ENCODE peak calls at places on chromosome 2, in four cellular contexts. P is HCT116, O is hepatocyte, Y is SK-N-SH. D is an unnamed sample. For H3K9me2, the result is how much of the 10 kb centered on the place peaks cover.

GRCh38 chr2:96554293-96555145 is 18.0 kb downstream of the ARID5A start:
- DNase-seq in Y (peak), O (peak), P (peak), D (peak)

GRCh38 chr2:174365583-174365982 is 29.9 kb upstream of the SCRN3 start:
- DNase-seq in P (no peak), Y (no peak), O (no peak), D (no peak)

GRCh38 chr2:68951899-68952298 is 794 bp downstream of the GKN2 start:
- DNase-seq in O (no peak), P (no peak), Y (no peak), D (no peak)

GRCh38 chr2:80340022-80340421 is 35.5 kb upstream of the LRRTM1 start:
- DNase-seq in P (no peak), Y (no peak), O (no peak), D (no peak)

GRCh38 chr2:25018681-25019080 is 23.2 kb upstream of the EFR3B start:
- DNase-seq in P (no peak), Y (no peak), O (peak), D (no peak)

GRCh38 chr2:236943841-236944513 is 141.7 kb upstream of the COPS8 start:
- DNase-seq in Y (no peak), O (no peak), P (no peak), D (no peak)

GRCh38 chr2:64062840-64063239 is 43.6 kb upstream of the VPS54 start:
- DNase-seq in Y (no peak), O (peak), P (no peak), D (peak)

GRCh38 chr2:233139875-233140585 is 79.9 kb downstream of the INPP5D start:
- DNase-seq in O (no peak), Y (no peak), P (no peak), D (no peak)

GRCh38 chr2:235665656-235666239 is 171.9 kb downstream of the AGAP1 start:
- DNase-seq in Y (no peak), O (no peak), P (no peak), D (no peak)

GRCh38 chr2:1501991-1502390 is 88.7 kb downstream of the TPO start:
- DNase-seq in Y (no peak), P (no peak), O (no peak), D (no peak)

GRCh38 chr2:37284386-37284785 is 40.2 kb downstream of the PRKD3 start:
- DNase-seq in Y (no peak), O (no peak), P (no peak), D (no peak)

GRCh38 chr2:31522742-31523141 is 58.0 kb downstream of the SRD5A2 start:
- DNase-seq in O (no peak), P (no peak), Y (no peak), D (no peak)

GRCh38 chr2:73839653-73840411 is 11.1 kb downstream of the STAMBP start:
- DNase-seq in P (no peak), Y (no peak), O (no peak), D (no peak)

GRCh38 chr2:24731923-24732322 is 61.3 kb downstream of the PTRHD1 start:
- DNase-seq in Y (no peak), P (no peak), O (no peak), D (no peak)

GRCh38 chr2:56182420-56182819 is 1.4 kb upstream of the CCDC85A start:
- DNase-seq in Y (no peak), O (no peak), P (no peak), D (no peak)

GRCh38 chr2:95359035-95359434 is 43.5 kb upstream of the FAHD2A start:
- DNase-seq in Y (no peak), O (no peak), P (no peak), D (no peak)

GRCh38 chr2:40363631-40364030 is 88.3 kb downstream of the SLC8A1 start:
- DNase-seq in Y (no peak), O (no peak), P (no peak), D (peak)

GRCh38 chr2:241199286-241199685 is 10.8 kb downstream of the ANO7 start:
- DNase-seq in Y (no peak), O (no peak), P (no peak), D (no peak)

GRCh38 chr2:207227062-207227748 is 61.5 kb upstream of the KLF7 start:
- DNase-seq in Y (no peak), O (peak), P (no peak), D (no peak)

GRCh38 chr2:47006374-47007220 is 91.0 kb upstream of the MCFD2 start:
- DNase-seq in P (no peak), Y (no peak), O (no peak), D (no peak)

GRCh38 chr2:226423498-226423960 is 376.1 kb downstream of the IRS1 start:
- DNase-seq in O (no peak), Y (no peak), P (no peak), D (no peak)

GRCh38 chr2:119596638-119597037 is 52.4 kb downstream of the CFAP221 start:
- DNase-seq in O (no peak), P (no peak), Y (peak), D (no peak)
- TF ChIP-seq CTCF in O (no peak), P (no peak), Y (no peak), D (no peak)

GRCh38 chr2:196409376-196409775 is 230.1 kb upstream of the CCDC150 start:
- DNase-seq in P (no peak), O (no peak), Y (no peak), D (no peak)
- H2AFZ ChIP-seq in P (no peak), O (no peak), Y (no peak), D (no peak)

GRCh38 chr2:128639693-128640092 is 321.0 kb upstream of the HS6ST1 start:
- DNase-seq in Y (no peak), P (no peak), O (no peak), D (no peak)

GRCh38 chr2:128637481-128638155 is 318.9 kb upstream of the HS6ST1 start:
- DNase-seq in Y (no peak), O (no peak), P (no peak), D (no peak)

GRCh38 chr2:128638311-128638710 is 319.6 kb upstream of the HS6ST1 start:
- DNase-seq in Y (no peak), O (no peak), P (no peak), D (no peak)

GRCh38 chr2:128640166-128640846 is 321.6 kb upstream of the HS6ST1 start:
- DNase-seq in Y (no peak), P (no peak), O (no peak), D (no peak)

GRCh38 chr2:128638741-128639477 is 320.2 kb upstream of the HS6ST1 start:
- DNase-seq in Y (peak), P (no peak), O (no peak), D (no peak)
- H3K9me2 ChIP-seq in Y (under half), P (under half), O (under half), D (under half)

GRCh38 chr2:149715005-149715592 is 127.5 kb upstream of the MMADHC start:
- DNase-seq in Y (peak), O (peak), P (peak), D (peak)
- TF ChIP-seq CTCF in Y (peak), O (peak), P (peak), D (peak)

GRCh38 chr2:231036131-231036530 is 1.2 kb upstream of the C2orf72 start:
- DNase-seq in O (no peak), P (no peak), Y (no peak), D (no peak)

GRCh38 chr2:231038483-231039293 is 1.4 kb downstream of the C2orf72 start:
- DNase-seq in Y (no peak), O (no peak), P (no peak), D (no peak)

GRCh38 chr2:231037731-231038482 is 584 bp downstream of the C2orf72 start:
- DNase-seq in O (peak), P (no peak), Y (peak), D (no peak)

GRCh38 chr2:231036578-231037106 is 681 bp upstream of the C2orf72 start:
- DNase-seq in O (no peak), P (no peak), Y (no peak), D (no peak)

GRCh38 chr2:231037202-231037730 is at the start of gene C2orf72:
- DNase-seq in Y (peak), O (peak), P (no peak), D (no peak)
- H2AFZ ChIP-seq in Y (no peak), O (peak), P (peak), D (no peak)

GRCh38 chr2:43070039-43070438 is 156.4 kb downstream of the ZFP36L2 start:
- DNase-seq in Y (peak), P (no peak), O (no peak), D (no peak)

GRCh38 chr2:43071629-43072550 is 154.5 kb downstream of the ZFP36L2 start:
- DNase-seq in Y (no peak), P (no peak), O (no peak), D (no peak)

GRCh38 chr2:43073373-43073772 is 153.0 kb downstream of the ZFP36L2 start:
- DNase-seq in Y (no peak), P (no peak), O (peak), D (no peak)

GRCh38 chr2:43068730-43069517 is 157.5 kb downstream of the ZFP36L2 start:
- DNase-seq in O (no peak), P (no peak), Y (peak), D (no peak)

DNA sequence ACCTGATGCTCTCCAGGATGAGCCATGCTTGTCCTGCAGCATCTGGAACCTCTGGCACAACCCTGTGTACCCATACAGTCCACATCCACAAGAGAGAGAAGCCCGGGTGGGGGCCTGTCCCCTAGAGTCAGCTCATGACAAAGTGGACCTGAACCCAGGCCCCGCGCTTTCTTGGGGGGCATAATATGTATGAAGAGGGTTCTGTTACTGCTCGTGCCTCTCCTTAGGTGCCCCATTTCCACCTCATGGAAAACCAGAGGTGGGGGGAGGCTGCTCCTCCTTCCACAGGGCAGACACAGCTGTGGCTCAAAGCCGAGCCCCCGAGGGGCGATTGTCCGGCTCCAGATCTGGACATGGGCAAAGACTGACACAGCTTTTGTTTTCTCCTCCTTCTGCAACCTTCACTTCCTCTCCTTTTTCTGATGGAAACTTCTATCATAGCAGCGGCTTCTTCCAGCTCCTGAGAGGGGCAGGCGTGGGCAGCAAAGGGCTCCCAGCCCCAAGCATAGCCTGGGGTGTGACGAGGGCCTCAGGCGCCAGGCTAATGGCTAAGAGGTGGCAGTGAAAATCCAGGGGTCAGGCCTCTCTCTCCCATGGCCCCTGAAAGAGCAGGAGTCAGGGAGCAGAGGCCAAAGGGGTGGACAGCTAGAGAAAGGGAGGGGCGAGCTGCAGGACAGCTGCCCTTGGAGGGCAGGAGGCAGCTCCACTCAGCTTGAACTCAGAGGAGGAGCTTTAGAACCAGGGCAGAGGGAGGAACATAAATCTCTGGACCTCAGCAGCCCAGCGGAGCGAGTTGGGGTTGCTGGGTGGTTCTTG is 155.5 kb downstream of the ZFP36L2 start:
- DNase-seq in P (no peak), O (no peak), Y (peak), D (no peak)
- H3K9me2 ChIP-seq in P (under half), O (under half), Y (under half), D (under half)

GRCh38 chr2:84526562-84526961 is 10.3 kb downstream of the DNAH6 start:
- DNase-seq in Y (no peak), P (no peak), O (no peak), D (no peak)
- TF ChIP-seq CTCF in Y (no peak), P (peak), O (peak), D (no peak)

GRCh38 chr2:85590950-85591349 is 4.6 kb upstream of the RNF181 start:
- DNase-seq in Y (no peak), O (no peak), P (no peak), D (no peak)
- H2AFZ ChIP-seq in Y (no peak), O (no peak), P (no peak), D (no peak)

GRCh38 chr2:176843208-176843607 is 369.4 kb upstream of the HNRNPA3 start:
- DNase-seq in P (no peak), Y (no peak), O (no peak), D (no peak)
- H3K9me2 ChIP-seq in P (under half), Y (under half), O (under half), D (under half)

D was measured in OCI-LY7.